ENCODE peak calls at places on chromosome 12, in four cellular contexts. Q, R, Z and M are unnamed samples.

GRCh38 chr12:51434305-51434704 is 9.7 kb downstream of the SLC4A8 start:
- DNase-seq in Q (no peak), R (no peak), Z (no peak), M (no peak)

GRCh38 chr12:15538881-15539280 is 216.6 kb downstream of the PTPRO start:
- DNase-seq in Z (no peak), R (no peak), Q (no peak), M (no peak)

GRCh38 chr12:114981036-114981435 is 297.1 kb upstream of the TBX3 start:
- DNase-seq in Z (no peak), Q (no peak), R (no peak), M (no peak)

GRCh38 chr12:102629262-102629888 is 149.0 kb upstream of the IGF1 start:
- DNase-seq in Z (no peak), Q (no peak), R (no peak), M (no peak)

GRCh38 chr12:52036587-52037171 is 14.6 kb upstream of the NR4A1 start:
- DNase-seq in Q (peak; percentile 94), R (peak; percentile 95), Z (peak; percentile 89), M (peak; percentile 83)

GRCh38 chr12:71197460-71197859 is 39.7 kb upstream of the TSPAN8 start:
- DNase-seq in R (no peak), Z (no peak), Q (no peak), M (no peak)

GRCh38 chr12:109443794-109444193 is 33.3 kb downstream of the KCTD10 start:
- DNase-seq in Q (no peak), Z (no peak), R (no peak), M (no peak)

GRCh38 chr12:44847888-44848770 is 28.0 kb downstream of the NELL2 start:
- DNase-seq in Q (peak; percentile 17), Z (peak; percentile 58), R (no peak), M (peak; percentile 32)

GRCh38 chr12:2142068-2142467 is 89.3 kb downstream of the CACNA1C start:
- DNase-seq in Z (no peak), Q (no peak), R (no peak), M (no peak)

GRCh38 chr12:96861656-96862055 is 45.4 kb upstream of the NEDD1 start:
- DNase-seq in R (no peak), Q (no peak), Z (no peak), M (no peak)

GRCh38 chr12:86042062-86042461 is 168.0 kb downstream of the NTS start:
- DNase-seq in R (no peak), Q (no peak), Z (no peak), M (no peak)

GRCh38 chr12:89354630-89354931 is 2.3 kb upstream of the DUSP6 start:
- DNase-seq in Z (no peak), R (no peak), Q (no peak), M (no peak)

GRCh38 chr12:124680863-124681778 is 113.7 kb upstream of the NCOR2 start:
- DNase-seq in Q (no peak), Z (no peak), R (peak; percentile 86), M (peak; percentile 69)

GRCh38 chr12:103768467-103769123 is 72.4 kb downstream of the NT5DC3 start:
- DNase-seq in Z (no peak), Q (no peak), R (peak; percentile 35), M (no peak)

GRCh38 chr12:18217981-18218380 is 43.3 kb upstream of the PIK3C2G start:
- DNase-seq in Z (no peak), Q (no peak), R (no peak), M (no peak)

DNA sequence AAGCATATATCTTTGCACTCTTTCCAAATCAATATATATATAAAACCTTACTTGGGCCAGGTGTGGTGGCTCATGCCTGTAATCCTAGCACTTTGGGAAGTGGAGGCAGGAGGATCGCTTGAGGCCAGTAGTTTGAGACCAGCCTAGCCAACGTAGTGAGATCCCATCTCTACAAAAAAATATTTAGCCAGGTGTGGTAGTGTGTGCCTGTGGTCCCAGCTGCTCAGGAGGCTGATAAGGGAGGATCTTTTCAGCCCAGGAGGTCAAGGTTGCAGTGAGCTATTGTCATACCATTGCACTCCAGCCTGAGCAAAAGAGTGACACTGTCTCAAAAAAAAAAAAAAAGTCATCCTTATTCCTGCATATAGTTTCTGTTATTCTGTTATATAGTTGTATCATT is 14.4 kb downstream of the OS9 start:
- DNase-seq in R (no peak), Z (no peak), Q (no peak), M (no peak)
- H3K36me3 ChIP-seq in R (no peaks in the 10 kb centered on the region), Z (peaks cover 14% of the 10 kb centered on the region), Q (peaks cover 43% of the 10 kb centered on the region), M (peaks cover 5% of the 10 kb centered on the region)

GRCh38 chr12:79686171-79686570 is 4.6 kb downstream of the PAWR start:
- DNase-seq in Z (no peak), Q (no peak), R (no peak), M (no peak)

GRCh38 chr12:79689041-79689476 is 1.7 kb downstream of the PAWR start:
- DNase-seq in Q (no peak), R (no peak), Z (no peak), M (peak; percentile 18)

GRCh38 chr12:79688376-79689040 is 2.3 kb downstream of the PAWR start:
- DNase-seq in Q (no peak), R (no peak), Z (no peak), M (peak; percentile 39)

GRCh38 chr12:79689477-79690155 is 1.1 kb downstream of the PAWR start:
- DNase-seq in Z (no peak), R (peak; percentile 76), Q (peak; percentile 48), M (peak; percentile 73)

GRCh38 chr12:79687711-79688270 is 3.0 kb downstream of the PAWR start:
- DNase-seq in Z (no peak), Q (no peak), R (no peak), M (no peak)
- H3K4me3 ChIP-seq in Z (no peak overlapping the region), Q (peak overlapping the region; percentile 88), R (peak overlapping the region; percentile 95), M (peak overlapping the region; percentile 89)

GRCh38 chr12:93426406-93426805 is 15.3 kb downstream of the UBE2N start:
- DNase-seq in Q (no peak), Z (no peak), R (no peak), M (no peak)

GRCh38 chr12:93427779-93428564 is 13.8 kb downstream of the UBE2N start:
- DNase-seq in R (no peak), Q (no peak), Z (no peak), M (no peak)

GRCh38 chr12:93429852-93430251 is 11.9 kb downstream of the UBE2N start:
- DNase-seq in R (no peak), Z (no peak), Q (no peak), M (no peak)

GRCh38 chr12:93429448-93429847 is 12.3 kb downstream of the UBE2N start:
- DNase-seq in Q (no peak), R (no peak), Z (no peak), M (no peak)

GRCh38 chr12:93430280-93430679 is 11.5 kb downstream of the UBE2N start:
- DNase-seq in Q (no peak), Z (no peak), R (no peak), M (no peak)
- H3K36me3 ChIP-seq in Q (no peaks in the 10 kb centered on the region), Z (no peaks in the 10 kb centered on the region), R (no peaks in the 10 kb centered on the region), M (no peaks in the 10 kb centered on the region)

GRCh38 chr12:25054076-25054782 is 105.3 kb upstream of the BCAT1 start:
- DNase-seq in Q (no peak), R (no peak), Z (no peak), M (no peak)
- H3K4me3 ChIP-seq in Q (peak overlapping the region; percentile 16), R (no peak overlapping the region), Z (peak overlapping the region; percentile 65), M (peak overlapping the region; percentile 63)

DNA sequence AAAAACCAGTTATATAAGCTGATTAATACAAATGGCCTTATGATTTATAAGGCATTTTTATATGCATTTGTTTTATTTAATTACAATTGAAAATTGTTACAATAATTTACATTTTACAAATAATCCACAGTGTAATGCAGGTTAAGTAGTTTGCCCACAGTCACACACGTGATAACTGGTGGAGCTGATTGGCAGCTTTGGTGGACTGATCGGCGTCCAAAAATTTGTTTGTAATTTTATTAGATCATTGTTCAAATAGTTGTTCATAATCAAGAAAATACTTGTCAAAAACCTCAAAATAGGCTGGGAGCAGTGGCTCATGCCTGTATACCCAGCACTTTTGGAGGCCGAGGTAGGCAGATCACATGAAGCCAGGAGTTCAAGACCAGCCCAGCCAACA is 59.7 kb downstream of the AEBP2 start:
- DNase-seq in Q (no peak), R (no peak), Z (no peak), M (no peak)
- H3K36me3 ChIP-seq in Q (peaks cover 27% of the 10 kb centered on the region), R (peaks cover 3% of the 10 kb centered on the region), Z (no peaks in the 10 kb centered on the region), M (no peaks in the 10 kb centered on the region)

DNA sequence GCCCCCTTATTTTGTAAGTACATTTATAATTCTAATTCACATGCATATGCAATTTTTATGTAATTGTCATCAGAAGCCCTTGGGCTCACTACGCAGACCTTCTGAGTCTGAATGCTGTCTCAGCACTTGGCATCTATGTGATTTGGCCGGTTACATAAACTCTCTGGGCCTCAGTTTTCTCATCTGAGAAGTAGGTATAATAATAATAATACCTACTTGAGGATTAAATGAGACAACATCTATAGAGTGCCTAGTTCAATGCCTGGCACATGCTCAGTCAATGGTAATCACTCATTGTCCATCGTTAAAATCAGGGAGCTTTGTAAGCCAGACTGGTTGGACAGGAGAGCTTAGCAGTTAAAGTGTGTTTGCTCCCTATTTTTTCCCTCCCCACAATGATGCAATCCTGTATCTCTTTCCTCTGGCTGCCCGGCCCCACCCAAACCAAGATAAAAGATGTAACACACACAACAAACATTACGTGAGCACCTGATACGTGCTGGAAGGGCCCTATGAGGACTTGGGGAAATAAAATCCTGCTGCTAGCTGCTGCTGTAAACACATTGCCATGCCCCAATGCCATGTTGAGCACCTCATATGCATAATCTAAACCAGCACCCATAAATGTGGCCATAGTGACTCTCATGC is 235.0 kb downstream of the CRADD start:
- DNase-seq in Z (no peak), Q (no peak), R (no peak), M (no peak)
- H3K4me3 ChIP-seq in Z (no peak overlapping the region), Q (no peak overlapping the region), R (no peak overlapping the region), M (no peak overlapping the region)

DNA sequence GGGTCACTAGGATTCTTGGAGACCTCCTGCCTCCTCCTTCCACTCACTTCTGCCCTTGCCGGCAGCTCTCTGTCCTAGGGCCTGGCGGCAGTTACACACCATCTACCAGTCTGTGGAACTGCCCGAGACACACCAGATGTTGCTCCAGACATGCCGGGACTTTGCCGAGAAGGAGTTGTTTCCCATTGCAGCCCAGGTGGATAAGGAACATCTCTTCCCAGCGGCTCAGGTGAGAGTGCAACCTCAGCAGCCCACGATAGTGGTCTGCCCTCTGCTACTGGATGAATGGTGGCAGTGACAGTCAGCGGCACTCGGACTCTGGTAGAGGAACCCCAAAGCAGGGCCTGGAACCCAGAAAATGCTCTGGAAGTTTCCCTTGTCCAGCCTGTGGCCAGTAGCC is 1.3 kb downstream of the ACADS start:
- DNase-seq in Q (no peak), Z (no peak), R (no peak), M (no peak)
- H3K36me3 ChIP-seq in Q (peaks cover 24% of the 10 kb centered on the region), Z (no peaks in the 10 kb centered on the region), R (peaks cover 11% of the 10 kb centered on the region), M (peaks cover 10% of the 10 kb centered on the region)

GRCh38 chr12:6723607-6724408 is at the start of gene COPS7A:
- DNase-seq in Z (peak; percentile 91), R (peak; percentile 97), Q (peak; percentile 99), M (peak; percentile 100)

GRCh38 chr12:6729186-6729585 is 5.3 kb downstream of the COPS7A start:
- DNase-seq in Z (no peak), Q (no peak), R (no peak), M (no peak)

GRCh38 chr12:6724409-6724797 is 557 bp downstream of the COPS7A start:
- DNase-seq in Z (no peak), R (no peak), Q (peak; percentile 33), M (no peak)

GRCh38 chr12:6722863-6723262 is 983 bp upstream of the COPS7A start:
- DNase-seq in R (no peak), Q (no peak), Z (no peak), M (no peak)

DNA sequence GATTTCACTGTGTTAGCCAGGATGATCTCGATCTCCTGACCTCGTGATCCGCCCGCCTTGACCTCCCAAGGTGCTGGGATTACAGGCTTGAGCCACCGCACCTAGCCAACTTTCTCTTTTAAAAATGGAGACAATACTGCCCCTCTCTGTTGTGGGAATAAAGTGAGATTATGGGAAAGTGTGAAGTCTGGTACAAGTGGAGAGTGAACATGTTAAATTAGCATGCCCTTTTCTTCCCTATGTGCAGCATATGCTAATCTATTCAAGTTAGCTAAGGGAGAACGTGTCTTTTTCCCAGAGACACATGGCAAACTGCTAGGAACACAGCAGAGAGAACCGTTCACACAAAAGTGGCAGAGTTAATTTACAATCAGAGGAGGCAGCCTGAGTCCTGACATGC is 1.5 kb downstream of the COPS7A start:
- DNase-seq in Z (no peak), Q (no peak), R (no peak), M (no peak)
- H3K4me3 ChIP-seq in Z (no peak overlapping the region), Q (no peak overlapping the region), R (no peak overlapping the region), M (no peak overlapping the region)